ENCODE peak calls at places on chromosomes 12 and 14, in ten cellular contexts. R, I, Y, W, N, G, B, S, A and Q are unnamed samples.
A peak's percentile ranks its signal among the peaks of the same experiment; 100 is the strongest.

GRCh38 chr12:105705235-105705634 is 374.7 kb downstream of the C12orf75 start:
- DNase-seq in R (peak; percentile 2), W (no peak), G (no peak), B (no peak), A (no peak), Y (no peak), N (no peak), I (no peak), S (no peak), Q (no peak)

GRCh38 chr14:54901380-54902142 is 1.1 kb downstream of the GCH1 start:
- DNase-seq in W (peak; percentile 11), A (no peak), N (peak; percentile 40), B (peak; percentile 13), S (no peak), R (peak; percentile 50), G (peak; percentile 19), I (no peak), Y (peak; percentile 28), Q (no peak)

GRCh38 chr12:58378038-58378437 is 436.7 kb downstream of the ATP23 start:
- DNase-seq in A (no peak), B (no peak), R (no peak), G (no peak), N (no peak), I (no peak), Y (peak; percentile 25), W (no peak), S (no peak), Q (no peak)

GRCh38 chr12:6084261-6084968 is 40.1 kb downstream of the VWF start:
- DNase-seq in Y (peak; percentile 79), I (peak; percentile 64), W (peak; percentile 81), G (peak; percentile 98), N (peak; percentile 91), B (no peak), S (peak; percentile 81), R (peak; percentile 86), A (no peak), Q (peak; percentile 87)

GRCh38 chr14:80315681-80316080 is 104.4 kb upstream of the DIO2 start:
- DNase-seq in S (no peak), G (peak; percentile 77), B (no peak), R (peak; percentile 14), Y (peak; percentile 46), A (no peak), N (no peak), W (no peak), I (no peak), Q (no peak)

GRCh38 chr12:20123465-20123864 is 244.9 kb upstream of the PDE3A start:
- DNase-seq in W (no peak), B (no peak), G (no peak), I (no peak), R (no peak), S (no peak), Y (no peak), N (no peak), A (no peak), Q (no peak)

GRCh38 chr12:121060149-121061001 is 21.3 kb upstream of the OASL start:
- DNase-seq in R (peak; percentile 96), G (peak; percentile 81), B (peak; percentile 84), A (peak; percentile 32), W (peak; percentile 65), S (peak; percentile 29), N (peak; percentile 80), I (no peak), Y (peak; percentile 77), Q (peak; percentile 54)

GRCh38 chr14:99757331-99758070 is 35.7 kb upstream of the EML1 start:
- DNase-seq in I (peak; percentile 95), N (no peak), B (no peak), A (no peak), S (no peak), G (no peak), R (no peak), W (no peak), Y (peak; percentile 100), Q (peak; percentile 91)

GRCh38 chr12:104312202-104312601 is 8.7 kb downstream of the EID3 start:
- DNase-seq in G (no peak), B (no peak), Y (no peak), N (no peak), S (no peak), I (no peak), A (no peak), R (no peak), W (no peak), Q (no peak)

GRCh38 chr14:67773844-67774377 is 42.5 kb downstream of the ZFYVE26 start:
- DNase-seq in B (no peak), I (no peak), R (no peak), N (no peak), A (no peak), W (no peak), Y (no peak), S (no peak), G (no peak), Q (no peak)

GRCh38 chr14:91299483-91300115 is 55.1 kb upstream of the GPR68 start:
- DNase-seq in W (no peak), R (no peak), N (no peak), S (no peak), I (peak; percentile 87), Y (no peak), A (no peak), B (no peak), G (no peak), Q (no peak)

GRCh38 chr12:57416039-57416996 is 14.5 kb downstream of the R3HDM2 start:
- DNase-seq in Y (peak; percentile 65), W (no peak), I (peak; percentile 17), G (peak; percentile 24), S (no peak), N (no peak), R (no peak), B (no peak), A (no peak), Q (no peak)

GRCh38 chr12:71551529-71551928 is 111.9 kb downstream of the LGR5 start:
- DNase-seq in S (no peak), W (no peak), B (peak; percentile 14), R (peak; percentile 26), N (peak; percentile 25), I (no peak), A (no peak), G (no peak), Y (peak; percentile 48), Q (no peak)

GRCh38 chr14:95452176-95452889 is 64.1 kb downstream of the SYNE3 start:
- DNase-seq in B (peak; percentile 61), Y (peak; percentile 46), I (no peak), R (peak; percentile 65), N (peak; percentile 35), A (peak; percentile 11), G (peak; percentile 59), W (no peak), S (no peak), Q (no peak)

GRCh38 chr14:73873660-73874059 is 13.0 kb upstream of the ZNF410 start:
- DNase-seq in R (no peak), B (no peak), N (no peak), Y (no peak), S (no peak), A (no peak), W (no peak), I (no peak), G (no peak), Q (no peak)
- H3K36me3 ChIP-seq in R (no peaks in the 10 kb centered on the region), B (no peaks in the 10 kb centered on the region), N (peaks cover 6% of the 10 kb centered on the region), Y (no peaks in the 10 kb centered on the region), S (no peaks in the 10 kb centered on the region), A (peaks cover 4% of the 10 kb centered on the region), W (no peaks in the 10 kb centered on the region), I (peaks cover 2% of the 10 kb centered on the region), G (no peaks in the 10 kb centered on the region), Q (no peaks in the 10 kb centered on the region)

GRCh38 chr12:66572845-66573244 is 106.0 kb downstream of the GRIP1 start:
- DNase-seq in Y (no peak), A (no peak), N (no peak), W (no peak), R (no peak), S (no peak), I (no peak), G (no peak), B (no peak), Q (no peak)
- H3K4me2 ChIP-seq in Y (no peak overlapping the region), A (no peak overlapping the region), N (no peak overlapping the region), W (no peak overlapping the region), R (no peak overlapping the region), S (no peak overlapping the region), I (no peak overlapping the region), G (no peak overlapping the region), B (peak overlapping the region; percentile 68), Q (no peak overlapping the region)

GRCh38 chr12:132506328-132506727 is 16.4 kb downstream of the FBRSL1 start:
- DNase-seq in R (no peak), G (no peak), I (no peak), A (no peak), B (no peak), N (no peak), S (no peak), W (no peak), Y (no peak), Q (no peak)

GRCh38 chr12:132506730-132507538 is 17.0 kb downstream of the FBRSL1 start:
- DNase-seq in N (no peak), G (peak; percentile 31), S (no peak), R (no peak), I (no peak), A (peak; percentile 63), Y (peak; percentile 79), B (no peak), W (peak; percentile 68), Q (no peak)

GRCh38 chr12:132508248-132508740 is 18.3 kb downstream of the FBRSL1 start:
- DNase-seq in I (no peak), N (no peak), B (no peak), Y (no peak), W (no peak), R (no peak), S (no peak), G (no peak), A (no peak), Q (no peak)

GRCh38 chr12:132508860-132509732 is 19.1 kb downstream of the FBRSL1 start:
- DNase-seq in S (no peak), B (no peak), W (no peak), Y (no peak), N (no peak), I (no peak), R (no peak), A (no peak), G (no peak), Q (no peak)

GRCh38 chr12:132507656-132508055 is 17.7 kb downstream of the FBRSL1 start:
- DNase-seq in Y (no peak), A (no peak), G (peak; percentile 45), N (no peak), S (no peak), B (no peak), W (no peak), R (no peak), I (no peak), Q (no peak)
- H3K27ac ChIP-seq in Y (no peak overlapping the region), A (no peak overlapping the region), G (no peak overlapping the region), N (no peak overlapping the region), S (no peak overlapping the region), B (no peak overlapping the region), W (no peak overlapping the region), R (no peak overlapping the region), I (no peak overlapping the region), Q (no peak overlapping the region)

DNA sequence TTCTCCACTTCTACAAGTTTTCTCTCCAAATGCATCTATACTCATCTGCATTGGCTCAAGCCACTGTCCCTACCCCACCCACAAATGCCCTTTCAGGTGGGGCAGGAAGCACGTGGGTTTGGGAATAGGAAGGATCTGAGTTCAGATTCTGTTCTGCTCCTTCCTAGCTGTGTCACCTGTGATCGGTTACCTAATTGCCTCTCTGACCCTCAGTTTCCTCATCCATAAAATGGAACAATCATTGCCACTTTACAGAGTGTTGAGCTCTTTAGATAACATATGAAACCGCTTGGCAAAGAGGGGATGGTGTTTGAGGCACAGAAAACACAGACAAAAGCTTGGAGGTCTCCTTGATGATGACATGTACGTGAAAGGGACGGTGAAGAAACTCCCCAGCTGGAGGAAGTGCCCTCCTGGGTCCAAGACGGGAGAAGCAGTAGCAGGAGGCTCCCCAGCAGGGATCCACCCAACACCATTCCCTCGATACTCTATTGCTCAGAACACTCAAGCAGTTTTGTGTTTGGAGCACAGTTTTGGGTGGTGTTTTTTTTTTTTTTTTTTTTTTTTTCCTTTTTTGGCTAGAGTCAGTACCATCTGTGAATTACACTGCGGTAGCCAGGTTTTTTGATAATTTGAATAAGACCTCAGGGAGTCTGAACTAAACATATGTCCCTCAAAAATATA is 34.4 kb downstream of the FOXN3 start:
- DNase-seq in N (no peak), Y (no peak), R (no peak), B (no peak), I (no peak), W (no peak), A (no peak), G (no peak), S (no peak), Q (no peak)
- H3K36me3 ChIP-seq in N (no peaks in the 10 kb centered on the region), Y (no peaks in the 10 kb centered on the region), R (peaks cover 6% of the 10 kb centered on the region), B (peaks cover 35% of the 10 kb centered on the region), I (no peaks in the 10 kb centered on the region), W (no peaks in the 10 kb centered on the region), A (no peaks in the 10 kb centered on the region), G (no peaks in the 10 kb centered on the region), S (no peaks in the 10 kb centered on the region), Q (no peaks in the 10 kb centered on the region)